ENCODE peak calls at places on chromosome 7, in four cellular contexts. C, A, T and J are unnamed samples.

GRCh38 chr7:55071411-55072188 is 52.8 kb downstream of the EGFR start:
- DNase-seq in C (no peak), A (no peak), T (no peak), J (no peak)

GRCh38 chr7:56091591-56091990 is 1.2 kb downstream of the PHKG1 start:
- DNase-seq in C (no peak), A (no peak), T (no peak), J (no peak)

GRCh38 chr7:151895008-151895661 is 18.2 kb upstream of the PRKAG2 start:
- DNase-seq in C (no peak), A (no peak), T (no peak), J (no peak)

GRCh38 chr7:6917258-6917657 is 91.2 kb upstream of the CCZ1B start:
- DNase-seq in C (no peak), A (no peak), T (no peak), J (no peak)

GRCh38 chr7:51142741-51143390 is 173.7 kb downstream of the COBL start:
- DNase-seq in C (no peak), A (no peak), T (no peak), J (no peak)

GRCh38 chr7:45599851-45600706 is 25.9 kb downstream of the ADCY1 start:
- DNase-seq in C (no peak), A (no peak), T (no peak), J (no peak)

GRCh38 chr7:41189866-41190265 is 513.0 kb downstream of the INHBA start:
- DNase-seq in C (no peak), A (no peak), T (no peak), J (no peak)

GRCh38 chr7:157568785-157569584 is 232.2 kb downstream of the DNAJB6 start:
- DNase-seq in C (peak; percentile 76), A (no peak), T (peak; percentile 31), J (no peak)

GRCh38 chr7:153297141-153297540 is 537.6 kb downstream of the ACTR3B start:
- DNase-seq in C (no peak), A (no peak), T (no peak), J (no peak)

GRCh38 chr7:102061981-102062390 is 224.7 kb upstream of the SH2B2 start:
- DNase-seq in C (no peak), A (peak; percentile 82), T (no peak), J (no peak)

GRCh38 chr7:96707901-96708774 is 1.5 kb downstream of the SEM1 start:
- DNase-seq in C (no peak), A (no peak), T (no peak), J (no peak)

GRCh38 chr7:34207810-34208209 is 302.5 kb downstream of the BMPER start:
- DNase-seq in C (no peak), A (no peak), T (no peak), J (no peak)

GRCh38 chr7:36010656-36011587 is 142.1 kb upstream of the EEPD1 start:
- DNase-seq in C (peak; percentile 12), A (no peak), T (no peak), J (no peak)

GRCh38 chr7:141320287-141320686 is 230.9 kb upstream of the AGK start:
- DNase-seq in C (no peak), A (no peak), T (no peak), J (no peak)

GRCh38 chr7:105097619-105098018 is 83.6 kb downstream of the KMT2E start:
- DNase-seq in C (no peak), A (no peak), T (no peak), J (no peak)

GRCh38 chr7:44911911-44912310 is 26.6 kb upstream of the PURB start:
- DNase-seq in C (no peak), A (no peak), T (no peak), J (no peak)

GRCh38 chr7:131911112-131911511 is 354.7 kb upstream of the PODXL start:
- DNase-seq in C (no peak), A (no peak), T (no peak), J (no peak)

GRCh38 chr7:158027646-158028045 is 560.0 kb downstream of the PTPRN2 start:
- DNase-seq in C (no peak), A (no peak), T (no peak), J (no peak)